ENCODE peak calls at places on chromosomes 13 and 19, in five cellular contexts. T, X, V, G and U are unnamed samples.

GRCh38 chr13:24574847-24575246 is 62.3 kb upstream of the PARP4 start:
- DNase-seq in T (no peak), X (no peak), V (no peak), G (no peak), U (no peak)

GRCh38 chr13:111153279-111153976 is 38.3 kb downstream of the ARHGEF7 start:
- DNase-seq in T (peak; percentile 94), X (peak; percentile 82), V (peak; percentile 94), G (peak; percentile 96), U (peak; percentile 96)

GRCh38 chr13:73607489-73608156 is 526.6 kb downstream of the KLF12 start:
- DNase-seq in T (no peak), X (peak; percentile 54), V (no peak), G (no peak), U (no peak)

GRCh38 chr19:4369109-4369887 is 25.9 kb downstream of the MPND start:
- DNase-seq in T (peak; percentile 47), X (no peak), V (peak; percentile 63), G (no peak), U (peak; percentile 43)

GRCh38 chr19:14347999-14348889 is 33.0 kb upstream of the ADGRE5 start:
- DNase-seq in T (peak; percentile 78), X (peak; percentile 75), V (peak; percentile 71), G (peak; percentile 77), U (peak; percentile 79)

GRCh38 chr13:45737571-45738002 is 35.5 kb downstream of the CBY2 start:
- DNase-seq in T (peak; percentile 67), X (no peak), V (no peak), G (no peak), U (no peak)

GRCh38 chr13:45879666-45880065 is 28.1 kb upstream of the SIAH3 start:
- DNase-seq in T (peak; percentile 70), X (peak; percentile 41), V (no peak), G (peak; percentile 32), U (peak; percentile 55)

GRCh38 chr13:28751210-28751935 is 32.6 kb upstream of the SLC46A3 start:
- DNase-seq in T (peak; percentile 24), X (no peak), V (no peak), G (no peak), U (no peak)

GRCh38 chr19:1474765-1475351 is 4.2 kb downstream of the C19orf25 start:
- DNase-seq in T (no peak), X (no peak), V (no peak), G (no peak), U (no peak)

GRCh38 chr13:102970542-102970941 is 95.7 kb downstream of the SLC10A2 start:
- DNase-seq in T (no peak), X (no peak), V (no peak), G (no peak), U (no peak)

GRCh38 chr19:40510526-40511115 is 43.8 kb downstream of the SPTBN4 start:
- DNase-seq in T (no peak), X (no peak), V (peak; percentile 10), G (no peak), U (no peak)

GRCh38 chr13:27288397-27288796 is 17.8 kb downstream of the RASL11A start:
- DNase-seq in T (no peak), X (no peak), V (no peak), G (no peak), U (no peak)

GRCh38 chr13:24272452-24273161 is 36.8 kb upstream of the C1QTNF9 start:
- DNase-seq in T (no peak), X (no peak), V (no peak), G (no peak), U (no peak)

GRCh38 chr13:107884564-107884963 is 330.8 kb downstream of the LIG4 start:
- DNase-seq in T (no peak), X (no peak), V (no peak), G (no peak), U (no peak)

GRCh38 chr19:51407631-51408131 is 9.8 kb downstream of the SIGLEC10 start:
- DNase-seq in T (peak; percentile 79), X (peak; percentile 63), V (peak; percentile 30), G (peak; percentile 50), U (peak; percentile 68)

GRCh38 chr13:80339841-80340642 is 884 bp downstream of the SPRY2 start:
- DNase-seq in T (peak; percentile 31), X (peak; percentile 30), V (peak; percentile 75), G (peak; percentile 60), U (peak; percentile 60)

GRCh38 chr13:101661839-101662238 is 209.4 kb downstream of the ITGBL1 start:
- DNase-seq in T (no peak), X (no peak), V (peak; percentile 41), G (no peak), U (peak; percentile 8)

GRCh38 chr13:40564342-40564997 is 102.0 kb downstream of the FOXO1 start:
- DNase-seq in T (no peak), X (no peak), V (no peak), G (no peak), U (no peak)

GRCh38 chr13:33153421-33154381 is 131.9 kb downstream of the STARD13 start:
- DNase-seq in T (peak; percentile 25), X (peak; percentile 36), V (peak; percentile 47), G (no peak), U (peak; percentile 9)

GRCh38 chr13:95536629-95537241 is 15.8 kb upstream of the CLDN10 start:
- DNase-seq in T (peak; percentile 45), X (peak; percentile 67), V (peak; percentile 63), G (peak; percentile 43), U (no peak)

GRCh38 chr19:29639086-29639485 is 26.2 kb upstream of the PLEKHF1 start:
- DNase-seq in T (no peak), X (no peak), V (no peak), G (no peak), U (no peak)

GRCh38 chr13:54016548-54016947 is 987.9 kb downstream of the OLFM4 start:
- DNase-seq in T (no peak), X (no peak), V (no peak), G (no peak), U (no peak)

GRCh38 chr19:35240322-35240721 is 8.5 kb upstream of the LSR start:
- DNase-seq in T (no peak), X (no peak), V (no peak), G (no peak), U (no peak)

GRCh38 chr19:15562861-15563260 is 52.2 kb upstream of the CYP4F8 start:
- DNase-seq in T (no peak), X (peak; percentile 57), V (peak; percentile 26), G (no peak), U (no peak)

GRCh38 chr13:92573467-92574057 is 653.0 kb upstream of the GPC6 start:
- DNase-seq in T (peak; percentile 84), X (peak; percentile 9), V (peak; percentile 9), G (peak; percentile 42), U (peak; percentile 76)

GRCh38 chr13:27997904-27998522 is 9.5 kb upstream of the URAD start:
- DNase-seq in T (peak; percentile 87), X (peak; percentile 59), V (peak; percentile 71), G (peak; percentile 72), U (peak; percentile 74)

GRCh38 chr19:58356236-58356970 is 3.1 kb upstream of the A1BG start:
- DNase-seq in T (peak; percentile 82), X (no peak), V (peak; percentile 57), G (no peak), U (no peak)

GRCh38 chr13:43522788-43523187 is 264.0 kb downstream of the ENOX1 start:
- DNase-seq in T (no peak), X (no peak), V (peak; percentile 56), G (no peak), U (no peak)

GRCh38 chr13:20972731-20973130 is 70.2 kb upstream of the XPO4 start:
- DNase-seq in T (no peak), X (no peak), V (no peak), G (no peak), U (no peak)

GRCh38 chr13:110135977-110136597 is 170.9 kb downstream of the COL4A1 start:
- DNase-seq in T (no peak), X (no peak), V (no peak), G (no peak), U (no peak)

DNA sequence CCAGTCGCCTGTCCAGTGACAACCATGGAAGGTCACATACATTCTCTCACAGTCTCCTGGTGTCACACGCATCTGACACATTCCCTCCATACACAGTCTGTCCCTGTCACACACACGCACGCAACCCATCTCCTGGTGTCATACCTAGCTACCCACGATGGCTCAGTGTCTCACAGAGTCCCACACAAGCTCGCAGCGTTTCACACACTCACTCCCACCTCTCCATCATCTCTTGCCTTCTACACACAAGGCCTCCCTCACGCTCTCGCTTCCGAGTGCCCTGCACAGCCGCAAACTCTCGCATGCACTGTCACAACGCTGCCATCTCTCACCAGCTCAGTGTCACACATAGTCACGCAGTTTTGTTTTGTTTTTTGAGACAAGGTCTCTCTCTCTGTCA is 1.2 kb upstream of the GNG8 start:
- DNase-seq in T (no peak), X (no peak), V (no peak), G (no peak), U (no peak)
- TF ChIP-seq EZH2phosphoT487 in T (no peak), X (no peak), V (no peak), G (no peak), U (no peak)

GRCh38 chr19:6412111-6412999 is 12.3 kb downstream of the KHSRP start:
- DNase-seq in T (peak; percentile 91), X (peak; percentile 57), V (peak; percentile 32), G (peak; percentile 57), U (peak; percentile 68)
- TF ChIP-seq EZH2phosphoT487 in T (no peak), X (no peak), V (no peak), G (no peak), U (no peak)

GRCh38 chr13:98975822-98976261 is 2.0 kb downstream of the DOCK9 start:
- DNase-seq in T (peak; percentile 39), X (no peak), V (no peak), G (no peak), U (peak; percentile 59)

GRCh38 chr13:98970293-98970692 is 7.6 kb downstream of the DOCK9 start:
- DNase-seq in T (no peak), X (no peak), V (no peak), G (no peak), U (no peak)

GRCh38 chr13:98974053-98974452 is 3.8 kb downstream of the DOCK9 start:
- DNase-seq in T (no peak), X (no peak), V (no peak), G (no peak), U (no peak)

GRCh38 chr13:98972059-98972458 is 5.8 kb downstream of the DOCK9 start:
- DNase-seq in T (no peak), X (no peak), V (no peak), G (no peak), U (no peak)

DNA sequence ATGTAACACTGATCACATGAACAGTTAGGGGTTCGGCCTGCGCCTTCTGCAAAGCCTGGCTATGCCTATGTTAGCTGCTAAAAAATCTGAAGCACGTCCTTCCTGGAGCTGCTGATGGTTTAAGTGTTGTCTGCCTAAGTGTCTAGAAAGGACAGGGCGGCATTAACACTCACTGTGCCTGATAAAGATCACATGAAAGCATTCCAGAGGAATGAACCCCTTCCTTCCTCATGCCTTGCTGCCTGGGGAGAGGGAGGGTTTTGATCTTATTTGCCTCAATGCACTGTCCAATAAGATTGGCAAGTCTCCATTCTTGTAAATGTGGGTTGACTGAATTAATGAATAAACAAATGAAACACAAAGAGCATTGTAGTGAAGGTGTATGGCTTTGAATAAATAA is 5.2 kb downstream of the DOCK9 start:
- DNase-seq in T (no peak), X (peak; percentile 78), V (peak; percentile 57), G (no peak), U (peak; percentile 41)
- TF ChIP-seq EZH2phosphoT487 in T (no peak), X (no peak), V (no peak), G (no peak), U (no peak)

DNA sequence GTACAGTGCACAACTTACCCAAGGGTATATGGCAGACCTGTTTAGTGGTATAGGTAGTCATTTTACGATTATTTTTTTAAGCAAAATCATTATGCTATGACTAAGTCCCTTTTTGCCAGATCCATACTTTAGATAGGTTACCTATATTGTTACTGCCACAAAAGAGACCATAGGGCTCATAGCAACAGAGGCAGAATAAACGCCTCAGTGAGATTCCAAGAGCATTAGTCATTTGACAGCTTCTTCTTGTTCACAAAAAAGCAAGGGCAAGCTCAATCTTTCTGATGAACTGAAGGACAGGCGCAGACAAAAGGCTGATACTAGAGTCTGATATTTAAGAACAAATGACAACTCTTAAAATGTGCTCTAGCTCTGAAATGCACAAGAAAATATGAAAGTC is 187.4 kb downstream of the EFNB2 start:
- DNase-seq in T (peak; percentile 66), X (peak; percentile 88), V (peak; percentile 13), G (peak; percentile 55), U (peak; percentile 33)
- TF ChIP-seq EZH2phosphoT487 in T (no peak), X (no peak), V (no peak), G (no peak), U (peak; percentile 22)